ENCODE peak calls at places on chromosomes 16 and 17, in six cellular contexts. C is GM12892, Q is endothelial cell of umbilical vein, O is body of pancreas, J is ovary, S is transverse colon. B is an unnamed sample.

GRCh38 chr16:25812215-25812614 is 120.5 kb downstream of the HS3ST4 start:
- DNase-seq in S (no peak), Q (no peak), J (no peak), C (no peak), O (no peak), B (no peak)

GRCh38 chr16:15790458-15790857 is 66.4 kb downstream of the MYH11 start:
- DNase-seq in C (no peak), O (no peak), Q (peak; percentile 45), S (no peak), J (no peak), B (no peak)

GRCh38 chr16:88387941-88388627 is 5.3 kb downstream of the ZNF469 start:
- DNase-seq in O (peak; percentile 66), C (no peak), Q (peak; percentile 10), J (no peak), S (peak; percentile 82), B (no peak)

GRCh38 chr16:27364493-27365141 is 37.4 kb upstream of the IL21R start:
- DNase-seq in S (peak; percentile 42), Q (no peak), O (peak; percentile 59), J (no peak), C (no peak), B (no peak)

GRCh38 chr17:29115906-29116651 is 64.1 kb downstream of the MYO18A start:
- DNase-seq in S (no peak), Q (peak; percentile 35), O (no peak), C (no peak), J (no peak), B (peak; percentile 38)

GRCh38 chr16:11497329-11497805 is 89.4 kb downstream of the LITAF start:
- DNase-seq in C (no peak), O (peak; percentile 88), Q (peak; percentile 84), S (peak; percentile 81), J (peak; percentile 82), B (no peak)

GRCh38 chr17:57234252-57235092 is 21.9 kb upstream of the MSI2 start:
- DNase-seq in Q (no peak), O (no peak), S (no peak), C (no peak), J (no peak), B (no peak)

GRCh38 chr17:32223703-32224102 is 41.9 kb upstream of the RHBDL3 start:
- DNase-seq in C (no peak), J (no peak), Q (no peak), S (no peak), O (no peak), B (no peak)

GRCh38 chr17:10697092-10698081 is at the start of the genes ADPRM and SCO1:
- DNase-seq in J (peak; percentile 94), C (peak; percentile 80), Q (peak; percentile 93), S (peak; percentile 96), O (peak; percentile 93), B (peak; percentile 94)

GRCh38 chr16:10992797-10993196 is 48.4 kb downstream of the CLEC16A start:
- DNase-seq in J (no peak), Q (peak; percentile 21), S (peak; percentile 25), C (no peak), O (no peak), B (peak; percentile 73)

GRCh38 chr16:59213952-59214351 is 479.8 kb upstream of the GOT2 start:
- DNase-seq in Q (no peak), O (no peak), J (no peak), C (no peak), S (no peak), B (no peak)

GRCh38 chr17:21278304-21279197 is 6.0 kb upstream of the MAP2K3 start:
- DNase-seq in J (no peak), Q (no peak), O (peak; percentile 33), S (peak; percentile 80), C (no peak), B (peak; percentile 82)

GRCh38 chr17:47242648-47243047 is 11.0 kb upstream of the ITGB3 start:
- DNase-seq in O (no peak), J (no peak), S (no peak), Q (no peak), C (no peak), B (no peak)

GRCh38 chr16:49748322-49748721 is 107.6 kb downstream of the ZNF423 start:
- DNase-seq in J (peak; percentile 49), Q (no peak), C (no peak), S (no peak), O (peak; percentile 15), B (no peak)

GRCh38 chr17:13940858-13941665 is 128.2 kb upstream of the COX10 start:
- DNase-seq in C (no peak), S (no peak), O (no peak), J (no peak), Q (no peak), B (no peak)

GRCh38 chr17:27895110-27895895 is 2.1 kb upstream of the LYRM9 start:
- DNase-seq in S (no peak), O (no peak), C (no peak), J (no peak), Q (no peak), B (peak; percentile 14)

GRCh38 chr17:5413682-5414081 is 5.8 kb downstream of the NUP88 start:
- DNase-seq in O (no peak), J (no peak), C (no peak), Q (peak; percentile 76), S (no peak), B (peak; percentile 80)

GRCh38 chr17:81514735-81515529 is 2.3 kb upstream of the ACTG1 start:
- DNase-seq in Q (peak; percentile 55), S (peak; percentile 90), O (peak; percentile 78), C (no peak), J (peak; percentile 89), B (peak; percentile 27)

GRCh38 chr16:5323284-5323683 is 225.7 kb upstream of the EEF2KMT start:
- DNase-seq in O (no peak), S (no peak), J (no peak), C (no peak), Q (no peak), B (no peak)

GRCh38 chr17:58136669-58137279 is 11.4 kb upstream of the OR4D1 start:
- DNase-seq in Q (no peak), J (no peak), S (no peak), O (no peak), C (no peak), B (peak; percentile 27)

GRCh38 chr17:64357191-64357981 is 33.3 kb downstream of the PECAM1 start:
- DNase-seq in O (no peak), Q (peak; percentile 91), C (no peak), J (no peak), S (peak; percentile 41), B (no peak)

GRCh38 chr17:19242926-19243325 is 5.8 kb downstream of the EPN2 start:
- DNase-seq in S (no peak), O (no peak), J (no peak), Q (no peak), C (no peak), B (no peak)

GRCh38 chr17:19242323-19242722 is 5.2 kb downstream of the EPN2 start:
- DNase-seq in O (no peak), S (no peak), J (no peak), C (no peak), Q (peak; percentile 21), B (no peak)

GRCh38 chr17:19239544-19239943 is 2.4 kb downstream of the EPN2 start:
- DNase-seq in C (no peak), J (peak; percentile 57), O (no peak), Q (no peak), S (no peak), B (no peak)

GRCh38 chr17:19238167-19238505 is 970 bp downstream of the EPN2 start:
- DNase-seq in C (no peak), Q (peak; percentile 27), S (peak; percentile 55), J (peak; percentile 65), O (peak; percentile 43), B (peak; percentile 38)

GRCh38 chr17:19237389-19238166 is 412 bp downstream of the EPN2 start:
- DNase-seq in C (peak; percentile 59), Q (peak; percentile 51), J (peak; percentile 66), O (peak; percentile 48), S (peak; percentile 50), B (no peak)
- TF ChIP-seq POLR2A in C (peak; percentile 67), Q (peak; percentile 26), J (peak; percentile 82), O (peak; percentile 57), S (peak; percentile 43), B (peak; percentile 34)

DNA sequence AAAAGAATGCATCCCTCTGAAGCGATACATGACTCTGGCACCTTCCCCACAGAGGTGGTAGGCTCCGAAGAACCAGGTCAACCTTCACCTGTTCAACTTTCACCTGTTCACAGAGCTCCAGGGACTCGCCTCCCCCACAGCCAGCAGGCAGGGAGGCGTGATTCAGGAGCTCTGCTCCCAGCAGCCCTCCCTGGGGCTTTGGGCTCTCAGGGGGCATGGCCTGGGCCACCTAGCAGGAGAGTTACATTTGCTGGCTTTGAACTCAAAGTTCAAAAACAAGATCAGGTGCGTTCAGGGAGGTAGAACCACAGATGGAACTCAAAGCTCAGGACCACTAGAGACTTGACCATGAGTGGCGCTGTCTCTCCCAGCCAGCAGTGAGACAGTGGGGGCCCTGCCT is 5.4 kb downstream of the VAC14 start:
- DNase-seq in J (no peak), S (no peak), C (no peak), O (no peak), Q (no peak), B (no peak)
- TF ChIP-seq POLR2A in J (no peak), S (no peak), C (no peak), O (no peak), Q (no peak), B (no peak)

DNA sequence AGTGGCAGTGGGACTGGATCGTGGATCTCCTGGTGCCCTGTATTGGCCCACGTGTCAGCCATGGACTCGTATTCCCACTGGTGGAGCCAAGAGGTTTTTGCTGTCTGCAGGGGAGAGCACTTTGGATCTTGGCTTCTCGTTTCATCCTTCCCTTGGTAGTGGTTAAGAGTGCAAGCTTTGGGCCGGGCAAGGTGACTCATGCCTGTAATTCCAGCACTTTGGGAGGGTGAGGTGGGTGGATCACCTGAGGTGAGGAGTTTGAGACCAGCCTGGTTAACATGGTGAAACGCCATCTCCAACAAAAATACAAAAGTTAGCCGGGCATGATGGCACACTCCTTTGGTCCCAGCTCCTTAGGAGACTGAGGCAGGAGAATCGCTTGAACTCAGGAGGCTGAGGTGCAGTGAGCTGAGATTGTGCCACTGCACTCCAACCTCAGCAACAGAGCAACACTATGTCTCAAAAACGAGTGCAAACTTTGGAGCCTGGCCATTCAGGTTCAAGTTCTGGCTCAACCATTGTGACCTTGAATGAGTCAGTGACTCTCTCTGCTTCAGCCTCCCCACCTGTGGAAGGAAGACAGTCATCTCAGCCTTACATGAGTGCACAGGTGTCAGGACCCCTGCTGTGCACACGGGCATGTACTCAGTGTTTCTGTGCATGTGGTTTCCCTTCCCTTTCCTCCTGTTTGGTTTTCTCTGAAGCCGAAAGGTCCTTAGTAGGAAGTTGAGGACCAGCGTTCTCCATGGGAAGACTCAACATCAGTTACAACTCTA is 57.4 kb downstream of the PLCG2 start:
- DNase-seq in C (peak; percentile 61), S (no peak), J (no peak), Q (no peak), O (no peak), B (no peak)
- TF ChIP-seq POLR2A in C (peak; percentile 41), S (no peak), J (no peak), Q (no peak), O (no peak), B (no peak)

GRCh38 chr16:81843243-81843582 is 64.1 kb downstream of the PLCG2 start:
- DNase-seq in S (no peak), O (no peak), J (no peak), C (no peak), Q (no peak), B (peak; percentile 23)

GRCh38 chr16:81842564-81843242 is 63.6 kb downstream of the PLCG2 start:
- DNase-seq in O (no peak), J (no peak), C (no peak), Q (no peak), S (no peak), B (no peak)

GRCh38 chr16:81848306-81848853 is 69.3 kb downstream of the PLCG2 start:
- DNase-seq in S (no peak), J (no peak), O (no peak), Q (no peak), C (no peak), B (no peak)

GRCh38 chr16:81850197-81850944 is 71.3 kb downstream of the PLCG2 start:
- DNase-seq in O (no peak), J (no peak), S (no peak), C (no peak), Q (no peak), B (no peak)

GRCh38 chr16:81846105-81846504 is 67.0 kb downstream of the PLCG2 start:
- DNase-seq in Q (no peak), C (no peak), S (no peak), O (no peak), J (no peak), B (no peak)
- TF ChIP-seq POLR2A in Q (no peak), C (peak; percentile 9), S (no peak), O (no peak), J (no peak), B (no peak)

B was measured in erythroblast.